ENCODE peak calls at places on chromosomes 11 and 22, in six cellular contexts. M, I, W, Z, V and E are unnamed samples. For H3K4me1, the result is how much of the 10 kb centered on the place peaks cover.

GRCh38 chr11:134037093-134037908 is 31.6 kb upstream of the JAM3 start:
- DNase-seq in V (no peak), I (peak), Z (peak), W (peak), M (peak), E (no peak)

GRCh38 chr11:126791446-126791845 is 209.1 kb downstream of the KIRREL3 start:
- DNase-seq in V (no peak), I (peak), Z (peak), W (no peak), M (no peak), E (no peak)

GRCh38 chr11:70796601-70797000 is 398.3 kb downstream of the CTTN start:
- DNase-seq in Z (peak), M (no peak), I (peak), W (no peak), V (peak), E (no peak)

GRCh38 chr22:31707519-31707918 is 42.4 kb downstream of the PRR14L start:
- DNase-seq in M (no peak), Z (no peak), V (no peak), I (no peak), W (no peak), E (no peak)

GRCh38 chr11:119012629-119013170 is 5.4 kb downstream of the RPS25 start:
- DNase-seq in Z (no peak), W (no peak), V (no peak), I (no peak), M (no peak), E (no peak)

GRCh38 chr22:28402539-28402938 is 277.1 kb downstream of the TTC28 start:
- DNase-seq in W (no peak), Z (no peak), I (no peak), M (no peak), V (no peak), E (no peak)

GRCh38 chr11:85930879-85931366 is 75.7 kb downstream of the CCDC83 start:
- DNase-seq in W (no peak), I (no peak), V (no peak), Z (no peak), M (no peak), E (no peak)

GRCh38 chr11:110165039-110165438 is 71.8 kb downstream of the ZC3H12C start:
- DNase-seq in V (no peak), Z (no peak), W (no peak), M (no peak), I (no peak), E (no peak)

GRCh38 chr11:11296434-11296833 is 56.6 kb downstream of the CSNK2A3 start:
- DNase-seq in V (no peak), I (no peak), M (no peak), W (no peak), Z (no peak), E (no peak)

GRCh38 chr11:96051820-96052219 is 127.9 kb upstream of the MTMR2 start:
- DNase-seq in Z (no peak), I (no peak), V (no peak), W (no peak), M (peak), E (no peak)

GRCh38 chr11:36164522-36165250 is 124.5 kb downstream of the COMMD9 start:
- DNase-seq in W (no peak), Z (no peak), V (no peak), I (no peak), M (no peak), E (no peak)

GRCh38 chr22:30286331-30286730 is 3.0 kb downstream of the CASTOR1 start:
- DNase-seq in M (no peak), W (no peak), Z (no peak), V (no peak), I (no peak), E (no peak)

GRCh38 chr11:30568933-30569332 is 17.2 kb downstream of the MPPED2 start:
- DNase-seq in V (no peak), Z (no peak), M (no peak), I (no peak), W (no peak), E (no peak)

GRCh38 chr11:134666273-134667174 is 254.5 kb upstream of the B3GAT1 start:
- DNase-seq in W (no peak), Z (no peak), I (no peak), M (no peak), V (no peak), E (no peak)

GRCh38 chr11:123083623-123084029 is 21.7 kb upstream of the HSPA8 start:
- DNase-seq in Z (no peak), W (peak), V (peak), I (no peak), M (peak), E (peak)

GRCh38 chr11:96207459-96208449 is 135.2 kb downstream of the MAML2 start:
- DNase-seq in M (peak), V (no peak), Z (no peak), I (no peak), W (no peak), E (no peak)

GRCh38 chr11:124886978-124887666 is 10.5 kb downstream of the ROBO4 start:
- DNase-seq in V (no peak), I (no peak), W (no peak), Z (no peak), M (no peak), E (no peak)

GRCh38 chr11:111911563-111912401 is at the start of gene CRYAB:
- DNase-seq in M (peak), W (peak), Z (peak), V (no peak), I (peak), E (peak)

GRCh38 chr11:76918941-76919386 is 58.2 kb downstream of the ACER3 start:
- DNase-seq in Z (peak), W (peak), V (peak), M (peak), I (peak), E (peak)

GRCh38 chr11:134751161-134751560 is 339.1 kb upstream of the B3GAT1 start:
- DNase-seq in Z (no peak), I (no peak), W (no peak), M (no peak), V (no peak), E (no peak)

GRCh38 chr11:13249992-13250391 is 27.6 kb upstream of the BMAL1 start:
- DNase-seq in Z (peak), W (no peak), I (peak), V (no peak), M (peak), E (no peak)

GRCh38 chr11:79419120-79419519 is 21.7 kb downstream of the TENM4 start:
- DNase-seq in M (peak), W (peak), Z (no peak), V (peak), I (no peak), E (peak)

GRCh38 chr22:48761546-48761945 is 1066.1 kb downstream of the BRD1 start:
- DNase-seq in I (no peak), W (no peak), Z (no peak), V (no peak), M (no peak), E (no peak)

GRCh38 chr11:13304655-13305340 is 27.2 kb downstream of the BMAL1 start:
- DNase-seq in Z (no peak), V (no peak), M (no peak), I (no peak), W (no peak), E (no peak)

GRCh38 chr11:71488086-71488967 is 35.3 kb downstream of the NADSYN1 start:
- DNase-seq in Z (peak), W (peak), I (no peak), M (peak), V (no peak), E (peak)

GRCh38 chr22:24542641-24543040 is 12.3 kb downstream of the GUCD1 start:
- DNase-seq in M (no peak), I (no peak), Z (no peak), W (no peak), V (no peak), E (no peak)

DNA sequence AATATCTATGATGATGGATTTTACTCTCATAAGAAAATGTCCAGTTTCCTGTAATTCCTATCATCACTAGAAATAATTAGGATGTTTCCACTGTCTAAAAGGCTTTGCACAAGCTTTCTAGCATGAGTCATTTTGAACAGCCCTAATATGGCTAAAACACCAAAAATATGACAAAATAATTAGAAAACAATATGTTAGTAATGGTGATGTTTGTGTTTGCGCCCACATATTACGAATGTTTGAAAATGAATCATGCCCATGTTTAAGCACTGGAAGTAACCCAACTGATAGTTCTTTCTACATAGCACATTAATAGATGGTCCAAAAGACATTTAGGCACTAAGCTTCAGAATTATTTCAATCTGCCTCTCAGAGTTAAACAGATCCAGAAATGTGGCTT is 96.0 kb downstream of the TRPC6 start:
- DNase-seq in Z (no peak), I (no peak), V (no peak), M (peak), W (no peak), E (no peak)
- H3K4me2 ChIP-seq in Z (no peak), I (no peak), V (no peak), M (no peak), W (no peak), E (no peak)

GRCh38 chr11:44978279-44978960 is 27.7 kb upstream of the TP53I11 start:
- DNase-seq in M (no peak), V (no peak), I (no peak), W (no peak), Z (no peak), E (no peak)
- H3K4me1 ChIP-seq in M (under half), V (under half), I (under half), W (under half), Z (under half), E (under half)

GRCh38 chr11:64298966-64299846 is 952 bp upstream of the CATSPERZ start:
- DNase-seq in I (peak), Z (peak), W (no peak), M (no peak), V (no peak), E (peak)
- TF ChIP-seq EZH2 in I (peak), Z (peak), W (peak), M (no peak), V (no peak), E (no peak)

DNA sequence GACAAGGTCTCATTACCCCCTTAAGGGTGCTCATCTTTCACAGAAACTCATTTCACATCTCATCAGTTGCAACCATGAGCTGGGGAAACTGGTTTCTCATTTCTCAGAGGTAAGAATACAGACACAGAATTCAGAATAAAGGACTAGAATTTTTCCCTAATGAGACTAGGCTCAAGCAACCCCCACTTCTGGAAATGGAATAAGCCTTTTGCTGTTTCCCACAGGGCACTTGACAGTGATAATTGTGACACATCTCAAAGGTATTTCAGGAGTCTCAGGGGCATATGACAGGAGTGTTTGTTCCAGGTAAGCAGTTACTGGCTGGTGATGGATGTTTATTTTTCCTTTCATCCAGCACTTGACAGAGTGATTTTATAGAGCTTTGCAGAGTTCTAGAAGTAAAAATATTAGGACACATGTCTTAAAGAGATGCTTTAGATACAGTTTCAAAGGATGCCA is 112.9 kb upstream of the DDI1 start:
- DNase-seq in I (no peak), W (peak), V (peak), M (peak), Z (peak), E (peak)
- H3K4me2 ChIP-seq in I (no peak), W (peak), V (peak), M (peak), Z (no peak), E (peak)

GRCh38 chr22:37927129-37927936 is 21.2 kb downstream of the MICALL1 start:
- DNase-seq in Z (no peak), W (no peak), V (no peak), M (no peak), I (no peak), E (no peak)

GRCh38 chr22:37924386-37925065 is 18.4 kb downstream of the MICALL1 start:
- DNase-seq in Z (no peak), M (no peak), W (no peak), V (no peak), I (no peak), E (no peak)

GRCh38 chr22:37926358-37926757 is 20.3 kb downstream of the MICALL1 start:
- DNase-seq in V (no peak), I (no peak), W (no peak), Z (no peak), M (no peak), E (no peak)

GRCh38 chr22:37925311-37925710 is 19.2 kb downstream of the MICALL1 start:
- DNase-seq in V (no peak), I (no peak), Z (no peak), W (no peak), M (no peak), E (no peak)

GRCh38 chr22:37925767-37926166 is 19.7 kb downstream of the MICALL1 start:
- DNase-seq in W (no peak), Z (no peak), I (no peak), M (no peak), V (no peak), E (no peak)
- H3K4me1 ChIP-seq in W (under half), Z (under half), I (under half), M (under half), V (under half), E (under half)

DNA sequence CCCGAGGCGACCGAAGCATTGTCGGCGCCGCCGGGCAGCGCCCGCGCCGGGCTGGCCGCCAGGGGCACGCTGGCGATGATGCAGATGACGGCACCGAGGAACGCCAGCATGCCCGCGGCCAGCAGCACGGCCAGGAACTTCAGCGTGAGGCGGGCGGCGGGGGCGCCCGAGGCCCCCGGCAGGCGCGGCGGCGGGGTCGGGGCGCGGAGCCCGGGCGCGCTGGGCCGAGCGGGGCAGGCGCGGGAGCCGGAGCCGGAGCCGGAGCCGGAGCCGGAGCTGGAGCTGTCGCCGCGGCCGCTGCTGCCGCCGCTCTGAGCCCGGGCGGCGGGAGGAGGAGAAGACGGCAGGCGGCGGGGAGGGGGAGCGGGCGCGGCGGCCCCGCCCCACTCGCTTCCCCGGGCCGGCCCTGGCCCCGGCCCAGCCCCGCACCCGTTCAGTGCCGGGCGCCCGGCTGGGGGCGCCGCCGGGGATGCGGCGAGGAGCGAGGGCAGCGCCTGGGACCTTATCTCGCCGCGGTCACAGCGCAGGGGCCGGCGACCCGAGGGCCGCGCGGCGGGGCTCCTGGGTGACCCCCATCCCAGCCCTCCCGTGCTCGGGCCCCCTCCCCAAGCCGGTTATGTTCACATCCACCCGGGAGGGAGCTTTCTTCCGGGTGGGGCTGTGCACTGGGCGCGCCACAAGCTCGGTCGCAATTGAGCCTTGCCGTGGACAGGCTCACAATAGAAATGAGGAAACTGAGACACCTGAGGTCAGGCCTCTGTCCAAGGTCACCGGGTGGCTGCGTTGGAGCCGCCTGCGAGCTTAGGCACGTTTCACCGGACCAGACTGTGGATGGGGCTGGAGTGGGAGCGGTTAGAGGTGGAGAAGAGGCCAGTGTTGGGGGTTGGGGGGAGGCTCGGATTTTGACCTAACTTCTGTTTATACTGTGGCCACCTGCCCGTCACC is at the start of gene NPTXR:
- DNase-seq in W (no peak), Z (peak), M (no peak), V (no peak), I (peak), E (no peak)
- TF ChIP-seq EZH2 in W (peak), Z (no peak), M (peak), V (no peak), I (peak), E (no peak)